ENCODE peak calls at places on chromosome 3, in five cellular contexts. G, Y, A, P and C are unnamed samples.

GRCh38 chr3:188683032-188683491 is 488.7 kb upstream of the TPRG1 start:
- DNase-seq in G (peak), Y (no peak), A (peak), P (no peak), C (peak)

GRCh38 chr3:73225161-73225861 is 163.9 kb downstream of the EBLN2 start:
- DNase-seq in G (no peak), Y (no peak), A (no peak), P (no peak), C (no peak)

GRCh38 chr3:172179680-172180399 is 140.5 kb downstream of the FNDC3B start:
- DNase-seq in G (no peak), Y (no peak), A (no peak), P (no peak), C (peak)

GRCh38 chr3:52204337-52205073 is 6.5 kb downstream of the ALAS1 start:
- DNase-seq in G (no peak), Y (no peak), A (no peak), P (no peak), C (no peak)

GRCh38 chr3:182793663-182794454 is 555 bp downstream of the ATP11B start:
- DNase-seq in G (peak), Y (peak), A (peak), P (peak), C (peak)

GRCh38 chr3:38573606-38574005 is 75.9 kb downstream of the SCN5A start:
- DNase-seq in G (no peak), Y (peak), A (no peak), P (no peak), C (no peak)

GRCh38 chr3:13011369-13012227 is 61.6 kb downstream of the IQSEC1 start:
- DNase-seq in G (peak), Y (peak), A (no peak), P (peak), C (peak)

GRCh38 chr3:49341996-49342395 is 2.1 kb upstream of the USP4 start:
- DNase-seq in G (no peak), Y (no peak), A (no peak), P (no peak), C (no peak)

GRCh38 chr3:180382781-180383180 is 219.2 kb upstream of the TTC14 start:
- DNase-seq in G (no peak), Y (no peak), A (no peak), P (no peak), C (no peak)

GRCh38 chr3:123559040-123559861 is 25.6 kb downstream of the HACD2 start:
- DNase-seq in G (no peak), Y (no peak), A (peak), P (no peak), C (peak)

GRCh38 chr3:102400766-102401165 is 34.0 kb upstream of the ZPLD1 start:
- DNase-seq in G (no peak), Y (no peak), A (peak), P (no peak), C (peak)

GRCh38 chr3:46716461-46717441 is 918 bp downstream of the PRSS50 start:
- DNase-seq in G (no peak), Y (no peak), A (no peak), P (peak), C (no peak)

GRCh38 chr3:150075417-150075865 is 104.7 kb upstream of the PFN2 start:
- DNase-seq in G (no peak), Y (no peak), A (no peak), P (no peak), C (no peak)

GRCh38 chr3:150076443-150076842 is 105.7 kb upstream of the PFN2 start:
- DNase-seq in G (no peak), Y (no peak), A (no peak), P (no peak), C (no peak)

GRCh38 chr3:150074277-150074676 is 103.6 kb upstream of the PFN2 start:
- DNase-seq in G (no peak), Y (no peak), A (no peak), P (no peak), C (no peak)

GRCh38 chr3:150073513-150073912 is 102.8 kb upstream of the PFN2 start:
- DNase-seq in G (no peak), Y (no peak), A (no peak), P (no peak), C (no peak)

GRCh38 chr3:150074697-150075416 is 104.2 kb upstream of the PFN2 start:
- DNase-seq in G (no peak), Y (no peak), A (no peak), P (no peak), C (no peak)
- H3K4me3 ChIP-seq in G (no peak), Y (no peak), A (peak), P (no peak), C (no peak)

GRCh38 chr3:149752051-149752787 is at the start of gene COMMD2:
- DNase-seq in G (peak), Y (peak), A (peak), P (peak), C (peak)
- TF ChIP-seq CTCF in G (peak), Y (peak), A (peak), P (no peak), C (peak)

GRCh38 chr3:197466586-197467399 is 89.0 kb downstream of the BDH1 start:
- DNase-seq in G (no peak), Y (no peak), A (peak), P (no peak), C (peak)
- H3K4me3 ChIP-seq in G (no peak), Y (no peak), A (peak), P (no peak), C (no peak)

DNA sequence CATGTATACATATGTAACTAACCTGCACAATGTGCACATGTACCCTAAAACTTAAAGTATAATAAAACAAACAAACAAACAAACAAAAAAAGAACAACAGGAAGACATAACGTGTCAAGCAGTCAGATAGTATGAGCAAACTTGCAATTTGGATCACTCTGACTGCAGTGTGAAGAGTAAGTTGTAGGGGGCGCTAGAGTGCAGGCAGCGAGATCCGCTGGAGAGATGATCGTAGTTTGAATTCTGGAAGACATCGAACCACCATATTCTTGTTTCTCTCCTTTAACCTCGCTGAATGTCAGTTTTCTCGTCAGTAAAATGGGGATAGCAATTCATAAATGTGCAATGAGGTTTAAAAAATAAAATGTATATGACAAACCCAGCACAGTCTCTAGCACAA is 165.2 kb upstream of the LMCD1 start:
- DNase-seq in G (no peak), Y (no peak), A (no peak), P (no peak), C (no peak)
- TF ChIP-seq CTCF in G (no peak), Y (no peak), A (peak), P (no peak), C (peak)

GRCh38 chr3:126983276-126983652 is 349 bp downstream of the PLXNA1 start:
- DNase-seq in G (no peak), Y (no peak), A (no peak), P (no peak), C (no peak)
- H3K4me3 ChIP-seq in G (peak), Y (peak), A (peak), P (peak), C (peak)

DNA sequence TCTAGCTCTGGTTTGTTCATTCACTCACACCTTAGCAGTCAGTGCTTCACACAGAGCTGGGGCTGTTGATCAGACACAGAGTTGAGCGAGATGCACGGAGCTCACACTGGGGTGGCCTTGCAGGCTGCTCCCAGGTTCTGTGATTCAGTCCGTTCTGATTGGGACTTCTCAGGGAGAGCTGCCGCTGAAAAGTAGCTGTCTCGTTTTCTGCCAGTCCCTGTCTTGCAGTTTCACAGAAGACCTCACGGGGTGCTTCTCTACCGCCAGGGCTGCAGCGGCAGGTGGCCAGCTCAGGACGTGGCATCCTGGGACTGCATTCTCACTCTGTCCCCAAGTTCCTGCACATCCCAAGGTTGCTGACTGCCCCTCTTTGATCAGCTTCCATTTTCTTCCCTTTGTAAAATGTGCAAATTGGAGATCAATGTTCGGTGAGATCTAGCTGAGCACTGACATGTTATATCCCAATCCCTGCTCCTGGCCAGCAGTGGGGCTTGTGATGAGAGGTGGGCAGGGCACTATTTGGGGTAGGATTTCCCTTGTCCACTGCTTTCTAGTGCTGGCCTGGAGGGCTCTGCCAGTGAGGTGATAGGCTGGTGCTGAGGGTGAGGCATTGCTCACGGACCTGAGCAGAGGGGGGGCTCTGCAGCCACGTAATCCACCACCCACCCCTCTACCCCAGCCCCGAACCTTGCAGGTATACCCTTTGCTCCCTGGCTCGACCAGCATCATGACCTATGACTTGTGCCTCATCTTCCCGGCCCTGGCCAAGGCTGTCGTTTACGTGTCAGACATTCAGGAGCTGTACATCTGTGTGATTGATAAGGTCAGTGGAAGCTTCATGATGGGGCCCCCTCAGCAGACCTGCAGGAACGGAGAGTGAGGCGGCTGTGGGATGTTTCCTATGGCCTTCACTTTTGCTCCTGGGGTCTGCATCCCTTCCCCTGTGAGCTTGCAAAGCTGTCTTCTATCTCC is 5.3 kb upstream of the TXNRD3 start:
- DNase-seq in G (no peak), Y (no peak), A (no peak), P (no peak), C (peak)
- TF ChIP-seq CTCF in G (no peak), Y (no peak), A (peak), P (no peak), C (peak)

DNA sequence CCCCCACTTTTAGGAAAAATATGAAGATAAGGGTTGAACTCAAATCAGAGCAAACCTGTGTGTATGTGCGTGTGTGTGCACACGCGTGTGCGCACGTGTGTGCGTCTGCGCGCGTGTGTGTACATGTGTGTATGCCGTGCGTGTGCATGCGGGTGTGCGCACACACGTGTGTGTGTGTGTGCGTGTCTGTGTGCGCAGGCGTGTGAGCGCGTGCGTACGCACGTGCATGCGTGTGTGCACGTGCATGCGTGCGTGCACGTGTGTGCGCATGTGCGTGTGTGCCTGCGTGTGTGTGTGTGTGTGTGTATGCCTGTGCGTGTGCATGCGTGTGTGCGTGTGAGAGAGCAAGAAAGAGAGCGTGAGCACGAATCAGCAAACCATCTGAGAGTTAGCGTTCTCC is 20.7 kb downstream of the TNK2 start:
- DNase-seq in G (no peak), Y (no peak), A (no peak), P (no peak), C (no peak)
- H3K4me3 ChIP-seq in G (no peak), Y (no peak), A (no peak), P (no peak), C (no peak)

GRCh38 chr3:55488398-55489055 is 1.4 kb upstream of the WNT5A start:
- DNase-seq in G (peak), Y (peak), A (peak), P (peak), C (peak)

GRCh38 chr3:55489804-55490132 is 2.7 kb upstream of the WNT5A start:
- DNase-seq in G (no peak), Y (no peak), A (no peak), P (no peak), C (no peak)

GRCh38 chr3:55492976-55493375 is 5.9 kb upstream of the WNT5A start:
- DNase-seq in G (no peak), Y (no peak), A (no peak), P (no peak), C (no peak)

GRCh38 chr3:55490194-55490913 is 3.2 kb upstream of the WNT5A start:
- DNase-seq in G (no peak), Y (no peak), A (no peak), P (peak), C (no peak)

GRCh38 chr3:55491296-55491816 is 4.2 kb upstream of the WNT5A start:
- DNase-seq in G (no peak), Y (no peak), A (peak), P (no peak), C (peak)
- TF ChIP-seq CTCF in G (no peak), Y (no peak), A (no peak), P (no peak), C (no peak)